ENCODE peak calls at places on chromosomes 12 and 14, in four cellular contexts. G is transverse colon; S is esophagus muscularis mucosa; U is effector memory CD4-positive, alpha-beta T cell. B is an unnamed sample. For H3K4me1, the result is how much of the 10 kb centered on the place peaks cover.

GRCh38 chr12:450438-450837 is 9.3 kb upstream of the B4GALNT3 start:
- DNase-seq in S (no peak), G (peak), U (no peak), B (no peak)

GRCh38 chr12:88237954-88238353 is 95.8 kb downstream of the TMTC3 start:
- DNase-seq in G (no peak), S (no peak), U (no peak), B (no peak)

GRCh38 chr14:90487031-90487430 is 90.2 kb downstream of the CALM1 start:
- DNase-seq in S (no peak), U (no peak), G (no peak), B (peak)

GRCh38 chr14:97924922-97925613 is 1127.9 kb downstream of the VRK1 start:
- DNase-seq in S (no peak), G (no peak), U (no peak), B (no peak)

GRCh38 chr14:54572316-54572715 is 5.4 kb downstream of the SAMD4A start:
- DNase-seq in U (no peak), S (no peak), G (no peak), B (no peak)

GRCh38 chr14:72476657-72477499 is 417.0 kb downstream of the DPF3 start:
- DNase-seq in S (no peak), G (peak), U (peak), B (no peak)

GRCh38 chr12:59372971-59373370 is 222.9 kb upstream of the SLC16A7 start:
- DNase-seq in S (no peak), G (no peak), U (no peak), B (no peak)

GRCh38 chr14:32083789-32084188 is 6.7 kb downstream of the ARHGAP5 start:
- DNase-seq in G (no peak), S (no peak), U (no peak), B (no peak)

GRCh38 chr14:104657563-104658324 is 31.7 kb upstream of the INF2 start:
- DNase-seq in U (no peak), G (no peak), S (no peak), B (no peak)

GRCh38 chr12:19482036-19482435 is 42.7 kb downstream of the AEBP2 start:
- DNase-seq in S (no peak), G (no peak), U (no peak), B (no peak)

GRCh38 chr12:32920506-32921085 is 24.0 kb upstream of the PKP2 start:
- DNase-seq in S (no peak), U (no peak), G (no peak), B (no peak)

GRCh38 chr12:94592080-94592479 is 58.3 kb downstream of the TMCC3 start:
- DNase-seq in U (no peak), G (no peak), S (no peak), B (no peak)

GRCh38 chr12:77796775-77797174 is 33.9 kb upstream of the NAV3 start:
- DNase-seq in S (no peak), G (no peak), U (no peak), B (no peak)

GRCh38 chr12:77795699-77796098 is 35.0 kb upstream of the NAV3 start:
- DNase-seq in U (no peak), S (no peak), G (no peak), B (no peak)
- H3K4me1 ChIP-seq in U (under half), S (under half), G (under half), B (under half)

GRCh38 chr14:59188461-59189280 is at the start of gene DAAM1:
- DNase-seq in S (peak), G (peak), U (peak), B (peak)
- H3K27ac ChIP-seq in S (peak), G (peak), U (peak), B (peak)

GRCh38 chr12:6336079-6336858 is 5.6 kb downstream of the TNFRSF1A start:
- DNase-seq in U (peak), G (peak), S (peak), B (peak)
- H3K4me1 ChIP-seq in U (half or more), G (half or more), S (half or more), B (half or more)

GRCh38 chr14:94391284-94391914 is 3.0 kb upstream of the SERPINA1 start:
- DNase-seq in G (no peak), S (no peak), U (no peak), B (no peak)

GRCh38 chr14:94390372-94391086 is 2.1 kb upstream of the SERPINA1 start:
- DNase-seq in G (peak), U (no peak), S (no peak), B (peak)

GRCh38 chr14:94388027-94388895 is at the start of gene SERPINA1:
- DNase-seq in U (no peak), S (no peak), G (no peak), B (peak)

GRCh38 chr14:94388896-94389469 is 581 bp upstream of the SERPINA1 start:
- DNase-seq in U (no peak), S (no peak), G (no peak), B (no peak)

GRCh38 chr14:94389731-94390371 is 1.4 kb upstream of the SERPINA1 start:
- DNase-seq in G (no peak), U (no peak), S (no peak), B (no peak)
- H3K27ac ChIP-seq in G (peak), U (no peak), S (no peak), B (peak)

GRCh38 chr14:74762917-74763802 is at the start of gene YLPM1:
- DNase-seq in S (peak), G (peak), U (peak), B (peak)

GRCh38 chr14:74765721-74766120 is 2.6 kb downstream of the YLPM1 start:
- DNase-seq in S (no peak), G (no peak), U (no peak), B (no peak)

DNA sequence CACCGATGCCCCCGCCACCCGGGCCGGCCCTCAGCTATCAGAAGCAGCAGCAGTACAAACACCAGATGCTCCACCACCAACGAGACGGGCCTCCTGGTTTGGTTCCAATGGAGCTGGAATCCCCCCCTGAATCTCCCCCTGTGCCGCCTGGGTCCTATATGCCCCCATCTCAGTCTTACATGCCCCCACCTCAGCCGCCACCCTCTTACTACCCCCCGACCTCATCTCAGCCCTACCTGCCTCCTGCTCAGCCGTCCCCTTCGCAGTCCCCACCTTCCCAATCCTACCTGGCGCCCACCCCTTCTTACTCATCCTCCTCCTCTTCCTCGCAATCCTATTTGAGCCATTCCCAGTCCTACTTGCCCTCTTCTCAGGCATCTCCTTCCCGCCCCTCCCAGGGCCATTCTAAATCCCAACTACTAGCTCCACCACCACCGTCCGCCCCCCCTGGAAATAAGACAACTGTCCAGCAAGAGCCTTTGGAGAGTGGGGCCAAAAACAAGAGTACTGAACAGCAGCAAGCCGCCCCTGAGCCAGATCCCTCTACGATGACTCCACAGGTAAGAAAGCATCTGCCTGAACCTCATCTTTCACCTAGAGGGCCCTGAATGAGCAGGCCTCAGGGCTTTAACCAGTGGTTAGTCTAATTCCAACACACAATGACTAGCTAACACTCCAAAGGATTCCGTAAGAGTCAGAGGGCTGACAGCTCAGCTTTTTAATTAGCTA is 851 bp downstream of the YLPM1 start:
- DNase-seq in G (peak), S (no peak), U (no peak), B (peak)
- H3K4me1 ChIP-seq in G (under half), S (half or more), U (under half), B (under half)

GRCh38 chr14:92770454-92770853 is 22.0 kb upstream of the LGMN start:
- DNase-seq in S (no peak), G (no peak), U (no peak), B (no peak)

GRCh38 chr14:92774563-92774962 is 19.5 kb upstream of the GOLGA5 start:
- DNase-seq in U (no peak), S (no peak), G (no peak), B (no peak)

DNA sequence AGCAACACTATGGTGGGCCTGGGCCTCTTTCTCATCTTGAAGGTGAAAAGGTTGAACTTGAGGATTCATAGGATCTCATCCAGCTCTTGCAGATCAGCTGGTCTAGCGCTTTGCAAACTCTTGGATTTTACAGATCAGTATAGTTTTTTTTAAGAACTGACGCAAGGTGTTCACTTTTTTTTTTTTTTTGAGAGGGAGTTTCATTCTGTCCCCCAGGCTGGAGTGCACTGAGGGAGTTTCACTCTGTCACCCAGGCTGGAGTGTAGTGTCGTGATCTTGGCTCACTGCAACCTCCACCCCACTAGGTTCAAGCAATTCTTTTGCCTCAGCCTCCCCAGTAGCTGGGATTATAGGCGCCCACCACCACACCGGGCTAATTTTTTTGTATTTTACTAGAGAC is 20.4 kb upstream of the LGMN start:
- DNase-seq in S (no peak), U (no peak), G (no peak), B (no peak)
- H3K27ac ChIP-seq in S (no peak), U (no peak), G (peak), B (peak)

GRCh38 chr12:64937466-64937865 is 113.0 kb downstream of the TBC1D30 start:
- DNase-seq in S (no peak), U (no peak), G (no peak), B (no peak)
- H3K4me1 ChIP-seq in S (under half), U (under half), G (under half), B (under half)

DNA sequence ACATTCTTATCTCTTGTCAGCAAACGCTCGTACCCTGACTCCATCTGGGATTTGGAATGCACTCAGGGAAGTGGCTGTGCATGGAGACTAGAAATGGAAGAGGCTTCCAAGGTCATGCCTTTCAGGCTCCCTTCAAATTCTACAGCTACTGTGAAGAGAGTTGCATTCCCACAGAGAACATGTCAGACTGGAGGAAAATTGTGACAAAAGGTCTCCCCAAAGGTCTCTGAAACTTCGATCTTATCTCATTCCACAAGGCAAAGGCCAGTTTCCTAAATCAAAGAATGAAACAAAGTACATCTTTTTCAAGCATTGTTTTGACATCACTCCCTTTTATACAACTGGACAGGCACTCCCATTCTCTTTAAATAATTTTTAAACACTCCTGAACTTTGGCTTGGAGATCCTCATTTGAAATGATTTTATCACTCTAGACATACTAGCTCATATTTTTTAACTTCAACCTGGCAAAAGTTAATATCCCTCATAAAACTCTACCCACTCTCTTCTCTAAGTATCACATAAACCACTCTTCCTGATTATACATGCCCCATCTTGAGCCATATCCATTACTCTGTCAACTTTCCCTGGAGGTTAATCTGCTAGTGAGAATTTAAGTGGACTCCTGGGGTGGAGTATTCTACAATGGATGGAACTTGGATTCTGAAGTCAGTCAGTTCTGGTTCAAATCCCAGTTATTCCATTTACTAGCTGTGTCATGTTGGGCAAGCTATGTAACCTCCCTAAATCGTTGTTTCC is 218.1 kb upstream of the HMGA2 start:
- DNase-seq in G (no peak), S (no peak), U (no peak), B (no peak)
- H3K27ac ChIP-seq in G (peak), S (no peak), U (no peak), B (no peak)

GRCh38 chr12:64794305-64794704 is 30.1 kb upstream of the TBC1D30 start:
- DNase-seq in G (no peak), U (no peak), S (no peak), B (no peak)
- H3K4me1 ChIP-seq in G (under half), U (under half), S (under half), B (under half)